ENCODE peak calls at places on chromosomes 12 and 14, in four cellular contexts. One of them, this sample, is unnamed.

GRCh38 chr12:22935090-22935489 is 310.1 kb downstream of the ETNK1 start:
- DNase-seq in HCT116: no peak
- DNase-seq in brain microvascular endothelial cell: peak
- DNase-seq in left ventricle myocardium inferior: peak
- DNase-seq in this sample: no peak

GRCh38 chr12:89216141-89216952 is 136.0 kb downstream of the DUSP6 start:
- DNase-seq in HCT116: no peak
- DNase-seq in brain microvascular endothelial cell: no peak
- DNase-seq in left ventricle myocardium inferior: no peak
- DNase-seq in this sample: no peak

GRCh38 chr12:69880566-69880965 is 55.5 kb downstream of the MYRFL start:
- DNase-seq in HCT116: peak
- DNase-seq in brain microvascular endothelial cell: peak
- DNase-seq in left ventricle myocardium inferior: no peak
- DNase-seq in this sample: no peak

GRCh38 chr14:101927859-101928258 is 36.5 kb upstream of the DYNC1H1 start:
- DNase-seq in HCT116: no peak
- DNase-seq in brain microvascular endothelial cell: peak
- DNase-seq in left ventricle myocardium inferior: peak
- DNase-seq in this sample: peak

GRCh38 chr12:62519043-62519442 is 52.4 kb downstream of the MON2 start:
- DNase-seq in HCT116: no peak
- DNase-seq in brain microvascular endothelial cell: no peak
- DNase-seq in left ventricle myocardium inferior: peak
- DNase-seq in this sample: no peak

GRCh38 chr12:81668475-81668874 is 90.7 kb downstream of the PPFIA2 start:
- DNase-seq in HCT116: peak
- DNase-seq in brain microvascular endothelial cell: peak
- DNase-seq in left ventricle myocardium inferior: no peak
- DNase-seq in this sample: no peak

GRCh38 chr14:26709019-26709418 is 111.2 kb upstream of the NOVA1 start:
- DNase-seq in HCT116: no peak
- DNase-seq in brain microvascular endothelial cell: no peak
- DNase-seq in left ventricle myocardium inferior: no peak
- DNase-seq in this sample: no peak

GRCh38 chr12:114697246-114697716 is 13.3 kb upstream of the TBX3 start:
- DNase-seq in HCT116: no peak
- DNase-seq in brain microvascular endothelial cell: no peak
- DNase-seq in left ventricle myocardium inferior: no peak
- DNase-seq in this sample: no peak

DNA sequence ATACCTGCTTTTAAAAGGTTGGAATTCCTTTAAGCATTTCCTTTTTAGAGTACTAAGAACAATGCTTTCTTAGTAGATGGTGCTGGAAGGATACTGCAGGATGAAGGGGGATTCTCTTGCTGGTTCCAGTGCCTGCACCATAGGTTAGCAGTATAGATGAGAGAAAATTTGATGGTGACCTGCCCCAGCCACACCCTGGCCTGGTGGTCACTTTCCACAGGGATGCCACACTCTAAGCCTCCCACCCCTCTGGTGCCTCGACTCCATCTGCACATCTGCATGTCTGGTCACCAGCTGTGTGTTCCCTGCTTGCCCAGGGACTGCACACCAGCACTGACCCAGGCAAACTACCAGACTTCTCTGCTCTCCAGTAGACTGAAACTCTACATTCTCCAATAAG is 19.1 kb downstream of the SLC2A3 start:
- DNase-seq in HCT116: no peak
- DNase-seq in brain microvascular endothelial cell: no peak
- DNase-seq in left ventricle myocardium inferior: no peak
- DNase-seq in this sample: no peak
- H3K27ac ChIP-seq in HCT116: no peak
- H3K27ac ChIP-seq in brain microvascular endothelial cell: no peak
- H3K27ac ChIP-seq in left ventricle myocardium inferior: no peak
- H3K27ac ChIP-seq in this sample: no peak

DNA sequence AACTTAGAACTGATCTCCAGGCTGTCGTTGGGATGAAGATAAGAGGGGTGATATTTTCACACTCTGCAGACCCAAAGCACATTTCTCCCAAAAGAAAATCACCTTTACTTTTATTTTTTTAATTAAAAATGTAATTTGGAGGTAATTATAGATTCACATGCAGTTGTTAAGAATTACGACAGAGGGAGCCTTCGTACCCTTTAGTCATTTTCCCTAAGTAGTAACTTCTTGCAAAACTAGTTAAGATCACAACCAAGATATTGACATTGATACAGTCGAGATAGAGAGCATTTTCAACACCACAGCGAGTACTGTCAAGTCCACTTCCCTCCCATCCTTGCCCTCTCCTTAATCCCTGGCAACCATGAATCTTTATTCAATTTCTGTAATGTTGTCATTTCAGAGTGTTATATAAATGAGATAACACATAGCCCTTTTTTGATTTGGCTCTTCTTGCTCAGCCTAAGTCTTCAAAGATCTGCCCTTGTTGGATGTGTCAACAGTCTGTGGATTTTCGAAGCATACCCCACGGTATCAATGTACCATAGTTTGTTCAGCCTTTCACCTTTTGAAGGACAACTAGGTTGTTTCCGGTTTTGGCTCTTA is 39.6 kb downstream of the DNAH10 start:
- DNase-seq in HCT116: peak
- DNase-seq in brain microvascular endothelial cell: no peak
- DNase-seq in left ventricle myocardium inferior: no peak
- DNase-seq in this sample: no peak
- TF ChIP-seq CTCF in HCT116: peak
- TF ChIP-seq CTCF in brain microvascular endothelial cell: no peak
- TF ChIP-seq CTCF in left ventricle myocardium inferior: peak
- TF ChIP-seq CTCF in this sample: peak

DNA sequence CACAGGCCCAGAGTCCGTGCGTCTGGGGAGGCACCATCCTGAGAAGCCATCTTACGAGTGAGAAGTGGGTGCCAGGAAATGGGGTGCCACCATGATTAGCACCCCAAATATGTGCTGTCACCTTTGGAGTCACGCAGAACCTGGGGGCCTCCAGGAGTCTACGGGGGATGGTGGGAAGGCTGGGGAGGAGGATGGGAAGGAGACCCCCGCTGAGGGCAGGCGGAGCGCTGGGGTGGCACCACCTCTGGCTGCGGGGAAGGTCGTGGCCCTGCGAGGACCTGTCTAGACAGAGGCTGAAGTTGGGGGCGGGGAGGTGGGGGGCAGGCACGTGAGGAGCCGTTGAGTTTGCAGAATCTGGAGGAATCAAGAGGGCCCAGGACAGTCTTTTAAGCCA is 42.6 kb upstream of the FBRSL1 start:
- DNase-seq in HCT116: no peak
- DNase-seq in brain microvascular endothelial cell: no peak
- DNase-seq in left ventricle myocardium inferior: no peak
- DNase-seq in this sample: no peak
- H3K27ac ChIP-seq in HCT116: no peak
- H3K27ac ChIP-seq in brain microvascular endothelial cell: no peak
- H3K27ac ChIP-seq in left ventricle myocardium inferior: no peak
- H3K27ac ChIP-seq in this sample: no peak

DNA sequence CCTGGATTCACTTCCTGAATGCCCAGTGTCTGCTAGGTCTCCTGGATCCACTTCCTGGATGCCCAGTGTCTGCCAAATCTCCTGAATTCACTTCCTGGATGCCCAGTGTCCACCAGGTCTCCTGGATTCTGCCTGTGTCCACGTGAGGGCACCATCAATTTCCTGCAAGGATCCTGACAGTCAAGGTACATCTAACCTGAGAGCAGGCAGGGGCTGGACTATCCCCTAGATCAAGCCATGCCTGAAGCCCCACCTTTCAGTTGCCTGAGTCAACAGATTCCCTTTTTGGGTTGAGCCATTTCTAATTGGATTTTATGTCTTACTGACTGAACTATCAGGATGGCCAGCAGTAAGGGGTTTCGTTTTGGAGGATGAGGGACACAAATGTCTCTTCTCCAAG is 49.5 kb downstream of the GALNT9 start:
- DNase-seq in HCT116: no peak
- DNase-seq in brain microvascular endothelial cell: no peak
- DNase-seq in left ventricle myocardium inferior: no peak
- DNase-seq in this sample: no peak
- TF ChIP-seq CTCF in HCT116: no peak
- TF ChIP-seq CTCF in brain microvascular endothelial cell: no peak
- TF ChIP-seq CTCF in left ventricle myocardium inferior: no peak
- TF ChIP-seq CTCF in this sample: no peak

DNA sequence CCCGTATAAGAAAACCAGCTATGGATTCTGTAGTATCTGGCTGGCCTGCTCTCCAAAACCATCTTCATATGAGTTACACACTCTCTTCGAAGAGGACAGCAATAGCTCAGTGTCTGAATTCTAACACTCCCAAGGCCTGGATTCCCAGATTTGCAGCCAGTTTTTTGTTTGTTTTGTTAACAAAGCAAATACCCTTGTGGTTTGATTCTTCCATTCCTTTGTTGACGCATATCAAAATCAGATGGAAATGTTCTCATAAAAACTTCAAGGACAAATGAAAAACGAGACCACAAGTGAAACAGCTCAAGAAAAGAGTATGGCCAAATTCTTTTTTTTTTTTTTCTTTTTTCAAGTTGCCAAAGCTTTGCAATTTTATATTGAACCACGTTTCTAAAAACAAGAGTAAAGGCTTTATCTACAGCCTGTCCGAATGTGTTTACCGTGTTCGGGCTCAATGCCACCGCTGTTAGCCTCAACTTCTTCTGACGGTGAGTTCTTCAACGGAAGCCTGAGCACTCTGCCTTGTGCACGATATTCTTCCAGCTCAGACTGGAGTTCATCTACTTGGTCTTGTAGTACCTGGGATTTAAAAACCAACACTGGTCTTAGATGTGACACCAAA is 67.5 kb downstream of the NIN start:
- DNase-seq in HCT116: no peak
- DNase-seq in brain microvascular endothelial cell: peak
- DNase-seq in left ventricle myocardium inferior: no peak
- DNase-seq in this sample: no peak
- H3K27ac ChIP-seq in HCT116: no peak
- H3K27ac ChIP-seq in brain microvascular endothelial cell: peak
- H3K27ac ChIP-seq in left ventricle myocardium inferior: peak
- H3K27ac ChIP-seq in this sample: peak

DNA sequence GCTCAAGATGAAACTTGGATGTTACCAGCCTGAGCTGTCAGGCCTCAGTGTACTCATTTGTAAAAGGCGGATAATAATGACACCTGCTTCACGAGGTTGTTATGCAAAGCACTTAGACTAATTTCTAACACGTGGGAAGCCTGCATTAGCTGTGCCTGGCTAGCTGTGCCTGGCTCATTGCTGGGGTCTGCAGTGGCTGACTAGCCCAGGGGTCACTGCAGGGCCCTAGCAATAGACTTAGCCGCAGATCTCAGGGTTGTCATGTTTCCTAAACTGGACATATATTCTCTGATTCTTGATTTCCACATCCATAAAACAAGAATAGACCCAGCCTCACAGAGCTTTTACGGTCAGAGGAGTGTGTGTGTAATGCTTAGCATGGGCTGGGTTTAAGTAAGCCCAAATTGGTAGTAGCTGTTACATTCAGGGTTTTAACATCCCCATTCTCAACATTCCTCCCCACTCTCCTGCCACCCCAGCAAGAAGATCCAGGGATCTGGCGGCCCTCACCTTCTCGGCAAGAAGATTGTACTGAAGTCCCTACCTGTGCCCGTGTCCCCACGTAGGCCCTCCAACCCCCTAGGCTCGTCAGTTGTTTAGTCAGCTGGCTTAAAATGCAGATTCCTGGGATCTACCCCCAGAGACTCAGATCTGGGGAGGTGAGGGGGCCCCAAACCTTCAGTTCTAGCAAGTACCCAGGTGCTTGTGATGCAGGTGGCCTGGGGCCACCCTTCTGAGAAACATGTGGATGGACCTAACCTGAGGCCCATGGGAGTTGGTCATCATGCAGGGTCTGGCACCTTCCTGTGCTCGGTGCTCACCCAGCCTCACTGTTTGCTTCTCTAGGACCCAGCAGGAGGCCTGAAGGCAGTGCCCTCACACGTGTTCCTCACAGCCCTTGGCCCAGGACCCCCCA is 8.6 kb downstream of the NR4A1 start:
- DNase-seq in HCT116: peak
- DNase-seq in brain microvascular endothelial cell: no peak
- DNase-seq in left ventricle myocardium inferior: no peak
- DNase-seq in this sample: no peak
- TF ChIP-seq CTCF in HCT116: no peak
- TF ChIP-seq CTCF in brain microvascular endothelial cell: no peak
- TF ChIP-seq CTCF in left ventricle myocardium inferior: no peak
- TF ChIP-seq CTCF in this sample: no peak

DNA sequence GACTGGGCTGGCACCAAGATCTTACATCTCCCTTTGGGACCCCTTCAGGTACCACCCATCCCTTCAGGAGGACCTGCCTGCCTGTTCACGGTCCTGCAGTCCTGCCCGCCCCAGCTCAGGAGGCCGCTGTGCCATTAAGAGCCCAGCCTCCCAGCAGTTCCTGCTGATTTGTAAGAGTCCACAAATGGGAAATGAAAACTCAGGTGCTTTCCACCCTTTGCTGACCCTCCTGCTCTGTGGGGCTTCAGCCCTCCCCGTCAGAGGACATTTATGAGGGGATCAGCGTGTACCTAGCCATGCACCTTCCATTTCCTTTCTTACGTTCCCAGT is 39.5 kb downstream of the C14orf132 start:
- DNase-seq in HCT116: no peak
- DNase-seq in brain microvascular endothelial cell: no peak
- DNase-seq in left ventricle myocardium inferior: no peak
- DNase-seq in this sample: no peak
- H3K27ac ChIP-seq in HCT116: no peak
- H3K27ac ChIP-seq in brain microvascular endothelial cell: no peak
- H3K27ac ChIP-seq in left ventricle myocardium inferior: no peak
- H3K27ac ChIP-seq in this sample: no peak

DNA sequence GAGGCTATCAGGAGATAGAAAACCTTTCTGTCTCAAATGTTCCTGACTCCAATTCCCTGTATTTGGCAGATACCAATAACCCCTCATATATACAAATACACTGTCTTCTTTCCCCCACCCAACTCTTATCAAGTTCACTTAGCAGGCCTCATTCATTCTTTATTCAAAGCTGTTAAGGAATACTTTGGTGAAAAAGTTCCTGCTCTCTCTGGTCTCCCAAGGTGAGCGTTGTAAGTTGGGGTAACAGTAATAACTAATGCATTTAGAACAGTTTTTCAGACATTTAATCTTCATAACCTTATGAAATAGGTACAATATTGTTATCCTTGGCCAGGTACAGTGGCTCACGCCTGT is 3.9 kb upstream of the GDF11 start:
- DNase-seq in HCT116: no peak
- DNase-seq in brain microvascular endothelial cell: no peak
- DNase-seq in left ventricle myocardium inferior: no peak
- DNase-seq in this sample: no peak
- TF ChIP-seq CTCF in HCT116: no peak
- TF ChIP-seq CTCF in brain microvascular endothelial cell: no peak
- TF ChIP-seq CTCF in left ventricle myocardium inferior: no peak
- TF ChIP-seq CTCF in this sample: no peak